ENCODE peak calls at places on chromosomes 3 and 15, in seven cellular contexts. J, N, H, F, Z, T and Q are unnamed samples.

GRCh38 chr3:127803619-127804018 is 18.7 kb downstream of the MGLL start:
- DNase-seq in T (no peak), F (no peak), Z (no peak), J (no peak), H (no peak), N (no peak), Q (no peak)

GRCh38 chr3:150740733-150741496 is 22.1 kb downstream of the SIAH2 start:
- DNase-seq in Z (no peak), J (no peak), N (no peak), H (no peak), T (no peak), F (no peak), Q (no peak)

GRCh38 chr3:14477311-14477935 is 62.7 kb downstream of the GRIP2 start:
- DNase-seq in Z (no peak), J (no peak), H (no peak), T (no peak), N (no peak), F (no peak), Q (no peak)

GRCh38 chr3:197406266-197406665 is 107.9 kb upstream of the DLG1 start:
- DNase-seq in N (peak), Z (no peak), F (no peak), T (no peak), H (no peak), J (no peak), Q (no peak)

GRCh38 chr15:101128191-101128590 is 123.7 kb downstream of the CHSY1 start:
- DNase-seq in T (no peak), F (no peak), J (no peak), H (no peak), N (peak), Z (no peak), Q (no peak)

GRCh38 chr15:99408236-99409096 is 157.2 kb downstream of the LRRC28 start:
- DNase-seq in H (no peak), J (no peak), F (no peak), Z (no peak), N (peak), T (no peak), Q (no peak)

GRCh38 chr3:10286596-10287295 is 6.0 kb downstream of the GHRL start:
- DNase-seq in J (no peak), N (peak), F (no peak), T (no peak), H (no peak), Z (no peak), Q (no peak)

GRCh38 chr3:149589332-149589731 is 68.5 kb downstream of the WWTR1 start:
- DNase-seq in Z (no peak), F (no peak), J (no peak), H (no peak), T (no peak), N (peak), Q (no peak)

GRCh38 chr3:39372831-39373230 is 10.3 kb upstream of the SLC25A38 start:
- DNase-seq in H (no peak), T (no peak), Z (no peak), J (no peak), N (no peak), F (no peak), Q (no peak)

GRCh38 chr15:62626903-62627302 is 415.6 kb upstream of the TPM1 start:
- DNase-seq in F (no peak), N (no peak), Z (no peak), T (no peak), J (no peak), H (no peak), Q (no peak)

GRCh38 chr3:41265011-41265545 is 65.8 kb downstream of the CTNNB1 start:
- DNase-seq in N (no peak), F (no peak), J (no peak), T (no peak), Z (no peak), H (no peak), Q (no peak)

GRCh38 chr3:147838650-147839049 is 429.5 kb downstream of the ZIC1 start:
- DNase-seq in F (no peak), N (peak), J (no peak), Z (no peak), H (peak), T (no peak), Q (no peak)

GRCh38 chr15:43943511-43943910 is 116.7 kb downstream of the WDR76 start:
- DNase-seq in H (no peak), N (no peak), Z (no peak), J (no peak), T (no peak), F (no peak), Q (no peak)

GRCh38 chr3:14329116-14329830 is 73.1 kb upstream of the SLC6A6 start:
- DNase-seq in F (no peak), H (no peak), J (no peak), T (no peak), Z (no peak), N (peak), Q (no peak)

GRCh38 chr3:129439381-129439816 is 349 bp downstream of the MBD4 start:
- DNase-seq in F (no peak), J (no peak), T (peak), H (peak), N (peak), Z (no peak), Q (peak)

GRCh38 chr15:57861805-57862586 is 155.5 kb downstream of the POLR2M start:
- DNase-seq in Z (no peak), T (no peak), N (peak), H (no peak), J (no peak), F (no peak), Q (no peak)

GRCh38 chr3:126023390-126023789 is 54.4 kb downstream of the ROPN1B start:
- DNase-seq in J (no peak), Z (no peak), N (no peak), T (no peak), H (peak), F (no peak), Q (no peak)

GRCh38 chr15:69491051-69491505 is 38.5 kb downstream of the RPLP1 start:
- DNase-seq in F (no peak), J (no peak), H (no peak), Z (no peak), N (no peak), T (no peak), Q (no peak)

GRCh38 chr15:82838096-82838735 is 28.8 kb downstream of the WHAMM start:
- DNase-seq in Z (no peak), N (no peak), H (no peak), F (no peak), T (no peak), J (no peak), Q (no peak)

GRCh38 chr15:43093026-43093425 is 12.8 kb downstream of the UBR1 start:
- DNase-seq in T (no peak), H (no peak), F (no peak), N (no peak), Z (no peak), J (no peak), Q (no peak)